ENCODE peak calls at places on chromosomes 3 and 15, in nine cellular contexts. One of them, this sample, is unnamed.

GRCh38 chr15:56948000-56948765 is 29.7 kb downstream of the TCF12 start:
- DNase-seq in IMR-90: peak
- DNase-seq in right atrium auricular region: no peak
- DNase-seq in aorta: no peak
- DNase-seq in psoas muscle: no peak
- DNase-seq in breast epithelium: no peak
- DNase-seq in CD8-positive, alpha-beta memory T cell: no peak
- DNase-seq in cardiac muscle cell: no peak
- DNase-seq in stomach: no peak
- DNase-seq in this sample: no peak

GRCh38 chr3:10551821-10552630 is 46.6 kb upstream of the ATP2B2 start:
- DNase-seq in IMR-90: peak
- DNase-seq in right atrium auricular region: peak
- DNase-seq in aorta: peak
- DNase-seq in psoas muscle: peak
- DNase-seq in breast epithelium: peak
- DNase-seq in CD8-positive, alpha-beta memory T cell: peak
- DNase-seq in cardiac muscle cell: no peak
- DNase-seq in stomach: no peak
- DNase-seq in this sample: peak

GRCh38 chr3:105906834-105907233 is 38.0 kb upstream of the CBLB start:
- DNase-seq in IMR-90: peak
- DNase-seq in right atrium auricular region: peak
- DNase-seq in aorta: peak
- DNase-seq in psoas muscle: peak
- DNase-seq in breast epithelium: peak
- DNase-seq in CD8-positive, alpha-beta memory T cell: no peak
- DNase-seq in cardiac muscle cell: no peak
- DNase-seq in stomach: no peak
- DNase-seq in this sample: no peak

GRCh38 chr3:52238193-52238760 is 681 bp downstream of the TWF2 start:
- DNase-seq in IMR-90: peak
- DNase-seq in right atrium auricular region: no peak
- DNase-seq in aorta: peak
- DNase-seq in psoas muscle: peak
- DNase-seq in breast epithelium: no peak
- DNase-seq in CD8-positive, alpha-beta memory T cell: no peak
- DNase-seq in cardiac muscle cell: no peak
- DNase-seq in stomach: no peak
- DNase-seq in this sample: no peak

GRCh38 chr3:171374661-171375285 is 85.4 kb downstream of the TNIK start:
- DNase-seq in IMR-90: peak
- DNase-seq in right atrium auricular region: no peak
- DNase-seq in aorta: no peak
- DNase-seq in psoas muscle: no peak
- DNase-seq in breast epithelium: no peak
- DNase-seq in CD8-positive, alpha-beta memory T cell: no peak
- DNase-seq in cardiac muscle cell: no peak
- DNase-seq in stomach: no peak
- DNase-seq in this sample: no peak

GRCh38 chr3:39138804-39139415 is 14.5 kb downstream of the CSRNP1 start:
- DNase-seq in IMR-90: peak
- DNase-seq in right atrium auricular region: no peak
- DNase-seq in aorta: no peak
- DNase-seq in psoas muscle: peak
- DNase-seq in breast epithelium: peak
- DNase-seq in CD8-positive, alpha-beta memory T cell: no peak
- DNase-seq in cardiac muscle cell: no peak
- DNase-seq in stomach: peak
- DNase-seq in this sample: no peak

GRCh38 chr15:68204776-68205557 is at the start of gene CALML4:
- DNase-seq in IMR-90: no peak
- DNase-seq in right atrium auricular region: peak
- DNase-seq in aorta: peak
- DNase-seq in psoas muscle: peak
- DNase-seq in breast epithelium: peak
- DNase-seq in CD8-positive, alpha-beta memory T cell: no peak
- DNase-seq in cardiac muscle cell: no peak
- DNase-seq in stomach: peak
- DNase-seq in this sample: no peak

GRCh38 chr3:129855454-129856419 is 37.8 kb downstream of the TMCC1 start:
- DNase-seq in IMR-90: peak
- DNase-seq in right atrium auricular region: no peak
- DNase-seq in aorta: no peak
- DNase-seq in psoas muscle: no peak
- DNase-seq in breast epithelium: no peak
- DNase-seq in CD8-positive, alpha-beta memory T cell: no peak
- DNase-seq in cardiac muscle cell: no peak
- DNase-seq in stomach: no peak
- DNase-seq in this sample: no peak

GRCh38 chr3:151526771-151527170 is 65.9 kb upstream of the IGSF10 start:
- DNase-seq in IMR-90: no peak
- DNase-seq in right atrium auricular region: no peak
- DNase-seq in aorta: no peak
- DNase-seq in psoas muscle: no peak
- DNase-seq in breast epithelium: no peak
- DNase-seq in CD8-positive, alpha-beta memory T cell: no peak
- DNase-seq in cardiac muscle cell: no peak
- DNase-seq in stomach: no peak
- DNase-seq in this sample: no peak

GRCh38 chr3:71536376-71536965 is 47.1 kb downstream of the FOXP1 start:
- DNase-seq in IMR-90: peak
- DNase-seq in right atrium auricular region: no peak
- DNase-seq in aorta: no peak
- DNase-seq in psoas muscle: no peak
- DNase-seq in breast epithelium: no peak
- DNase-seq in CD8-positive, alpha-beta memory T cell: no peak
- DNase-seq in cardiac muscle cell: no peak
- DNase-seq in stomach: no peak
- DNase-seq in this sample: no peak
- H3K27ac ChIP-seq in IMR-90: peak
- H3K27ac ChIP-seq in right atrium auricular region: no peak
- H3K27ac ChIP-seq in aorta: peak
- H3K27ac ChIP-seq in psoas muscle: no peak
- H3K27ac ChIP-seq in breast epithelium: peak
- H3K27ac ChIP-seq in CD8-positive, alpha-beta memory T cell: no peak
- H3K27ac ChIP-seq in cardiac muscle cell: no peak
- H3K27ac ChIP-seq in stomach: no peak
- H3K27ac ChIP-seq in this sample: no peak

GRCh38 chr3:141255864-141256263 is 24.2 kb downstream of the PXYLP1 start:
- DNase-seq in IMR-90: no peak
- DNase-seq in right atrium auricular region: no peak
- DNase-seq in aorta: no peak
- DNase-seq in psoas muscle: no peak
- DNase-seq in breast epithelium: no peak
- DNase-seq in CD8-positive, alpha-beta memory T cell: peak
- DNase-seq in cardiac muscle cell: peak
- DNase-seq in stomach: no peak
- DNase-seq in this sample: no peak

GRCh38 chr3:141255137-141255536 is 23.5 kb downstream of the PXYLP1 start:
- DNase-seq in IMR-90: no peak
- DNase-seq in right atrium auricular region: no peak
- DNase-seq in aorta: no peak
- DNase-seq in psoas muscle: no peak
- DNase-seq in breast epithelium: no peak
- DNase-seq in CD8-positive, alpha-beta memory T cell: no peak
- DNase-seq in cardiac muscle cell: no peak
- DNase-seq in stomach: no peak
- DNase-seq in this sample: no peak

GRCh38 chr3:141261472-141262171 is 30.0 kb downstream of the PXYLP1 start:
- DNase-seq in IMR-90: no peak
- DNase-seq in right atrium auricular region: no peak
- DNase-seq in aorta: no peak
- DNase-seq in psoas muscle: no peak
- DNase-seq in breast epithelium: no peak
- DNase-seq in CD8-positive, alpha-beta memory T cell: no peak
- DNase-seq in cardiac muscle cell: no peak
- DNase-seq in stomach: no peak
- DNase-seq in this sample: no peak

GRCh38 chr3:141260131-141260927 is 28.7 kb downstream of the PXYLP1 start:
- DNase-seq in IMR-90: no peak
- DNase-seq in right atrium auricular region: no peak
- DNase-seq in aorta: no peak
- DNase-seq in psoas muscle: no peak
- DNase-seq in breast epithelium: no peak
- DNase-seq in CD8-positive, alpha-beta memory T cell: no peak
- DNase-seq in cardiac muscle cell: no peak
- DNase-seq in stomach: no peak
- DNase-seq in this sample: peak

GRCh38 chr3:141257971-141258370 is 26.3 kb downstream of the PXYLP1 start:
- DNase-seq in IMR-90: no peak
- DNase-seq in right atrium auricular region: no peak
- DNase-seq in aorta: no peak
- DNase-seq in psoas muscle: no peak
- DNase-seq in breast epithelium: no peak
- DNase-seq in CD8-positive, alpha-beta memory T cell: no peak
- DNase-seq in cardiac muscle cell: no peak
- DNase-seq in stomach: no peak
- DNase-seq in this sample: no peak
- H3K27ac ChIP-seq in IMR-90: no peak
- H3K27ac ChIP-seq in right atrium auricular region: no peak
- H3K27ac ChIP-seq in aorta: no peak
- H3K27ac ChIP-seq in psoas muscle: no peak
- H3K27ac ChIP-seq in breast epithelium: no peak
- H3K27ac ChIP-seq in CD8-positive, alpha-beta memory T cell: no peak
- H3K27ac ChIP-seq in cardiac muscle cell: no peak
- H3K27ac ChIP-seq in stomach: no peak
- H3K27ac ChIP-seq in this sample: no peak

GRCh38 chr3:186883686-186884058 is 41.2 kb downstream of the ADIPOQ start:
- DNase-seq in IMR-90: no peak
- DNase-seq in right atrium auricular region: no peak
- DNase-seq in aorta: no peak
- DNase-seq in psoas muscle: no peak
- DNase-seq in breast epithelium: no peak
- DNase-seq in CD8-positive, alpha-beta memory T cell: no peak
- DNase-seq in cardiac muscle cell: no peak
- DNase-seq in stomach: no peak
- DNase-seq in this sample: no peak
- H3K27ac ChIP-seq in IMR-90: no peak
- H3K27ac ChIP-seq in right atrium auricular region: no peak
- H3K27ac ChIP-seq in aorta: no peak
- H3K27ac ChIP-seq in psoas muscle: no peak
- H3K27ac ChIP-seq in breast epithelium: no peak
- H3K27ac ChIP-seq in CD8-positive, alpha-beta memory T cell: no peak
- H3K27ac ChIP-seq in cardiac muscle cell: no peak
- H3K27ac ChIP-seq in stomach: no peak
- H3K27ac ChIP-seq in this sample: no peak

DNA sequence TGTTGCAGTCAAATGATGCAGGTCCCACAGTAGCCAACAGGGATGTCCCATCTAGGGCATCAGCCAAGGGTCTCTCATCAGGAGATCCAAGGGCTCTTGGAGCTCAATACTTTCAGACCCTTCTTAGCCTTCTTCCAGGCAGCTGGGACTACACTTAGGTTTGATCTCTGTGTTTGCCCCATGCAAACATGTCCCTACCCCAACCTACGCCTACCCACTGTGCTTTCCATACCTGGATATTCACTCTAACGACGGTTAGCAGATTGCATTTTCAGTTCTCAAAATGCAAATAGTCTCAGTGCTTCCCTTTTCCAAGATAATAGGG is 837 bp upstream of the CEP70 start:
- DNase-seq in IMR-90: no peak
- DNase-seq in right atrium auricular region: no peak
- DNase-seq in aorta: no peak
- DNase-seq in psoas muscle: no peak
- DNase-seq in breast epithelium: no peak
- DNase-seq in CD8-positive, alpha-beta memory T cell: no peak
- DNase-seq in cardiac muscle cell: no peak
- DNase-seq in stomach: no peak
- DNase-seq in this sample: no peak
- H3K27ac ChIP-seq in IMR-90: no peak
- H3K27ac ChIP-seq in right atrium auricular region: peak
- H3K27ac ChIP-seq in aorta: no peak
- H3K27ac ChIP-seq in psoas muscle: peak
- H3K27ac ChIP-seq in breast epithelium: peak
- H3K27ac ChIP-seq in CD8-positive, alpha-beta memory T cell: peak
- H3K27ac ChIP-seq in cardiac muscle cell: no peak
- H3K27ac ChIP-seq in stomach: peak
- H3K27ac ChIP-seq in this sample: peak

This sample was measured in upper lobe of right lung.